ENCODE peak calls at places on chromosomes 1 and 21, in nine cellular contexts. One of them, this sample, is unnamed.

GRCh38 chr1:230827081-230827681 is 41.1 kb downstream of the C1orf198 start:
- DNase-seq in neural progenitor cell: no peak
- DNase-seq in hepatocyte: no peak
- DNase-seq in tibial artery: peak
- DNase-seq in fibroblast of pulmonary artery: no peak
- DNase-seq in RWPE1: no peak
- DNase-seq in thoracic aorta: no peak
- DNase-seq in bronchial epithelial cell: no peak
- DNase-seq in Calu3: no peak
- DNase-seq in this sample: peak

GRCh38 chr21:32940079-32941014 is 85.4 kb upstream of the OLIG2 start:
- DNase-seq in neural progenitor cell: peak
- DNase-seq in hepatocyte: peak
- DNase-seq in tibial artery: no peak
- DNase-seq in fibroblast of pulmonary artery: peak
- DNase-seq in RWPE1: peak
- DNase-seq in thoracic aorta: no peak
- DNase-seq in bronchial epithelial cell: peak
- DNase-seq in Calu3: peak
- DNase-seq in this sample: peak

GRCh38 chr1:26531651-26532131 is 2.1 kb downstream of the RPS6KA1 start:
- DNase-seq in neural progenitor cell: no peak
- DNase-seq in hepatocyte: peak
- DNase-seq in tibial artery: no peak
- DNase-seq in fibroblast of pulmonary artery: no peak
- DNase-seq in RWPE1: peak
- DNase-seq in thoracic aorta: no peak
- DNase-seq in bronchial epithelial cell: peak
- DNase-seq in Calu3: peak
- DNase-seq in this sample: peak

GRCh38 chr1:168245042-168245441 is 19.2 kb downstream of the SFT2D2 start:
- DNase-seq in neural progenitor cell: no peak
- DNase-seq in hepatocyte: no peak
- DNase-seq in tibial artery: no peak
- DNase-seq in fibroblast of pulmonary artery: no peak
- DNase-seq in RWPE1: no peak
- DNase-seq in thoracic aorta: no peak
- DNase-seq in bronchial epithelial cell: no peak
- DNase-seq in Calu3: no peak
- DNase-seq in this sample: no peak

GRCh38 chr1:225534135-225534534 is 106.3 kb upstream of the LBR start:
- DNase-seq in neural progenitor cell: no peak
- DNase-seq in hepatocyte: no peak
- DNase-seq in tibial artery: no peak
- DNase-seq in fibroblast of pulmonary artery: no peak
- DNase-seq in RWPE1: no peak
- DNase-seq in thoracic aorta: no peak
- DNase-seq in bronchial epithelial cell: no peak
- DNase-seq in Calu3: no peak
- DNase-seq in this sample: no peak

GRCh38 chr1:46983825-46984586 is 39.5 kb upstream of the CYP4X1 start:
- DNase-seq in neural progenitor cell: no peak
- DNase-seq in hepatocyte: no peak
- DNase-seq in tibial artery: no peak
- DNase-seq in fibroblast of pulmonary artery: no peak
- DNase-seq in RWPE1: no peak
- DNase-seq in thoracic aorta: no peak
- DNase-seq in bronchial epithelial cell: no peak
- DNase-seq in Calu3: no peak
- DNase-seq in this sample: no peak

GRCh38 chr1:110083453-110084225 is 13.2 kb upstream of the ALX3 start:
- DNase-seq in neural progenitor cell: peak
- DNase-seq in hepatocyte: no peak
- DNase-seq in tibial artery: no peak
- DNase-seq in fibroblast of pulmonary artery: no peak
- DNase-seq in RWPE1: no peak
- DNase-seq in thoracic aorta: no peak
- DNase-seq in bronchial epithelial cell: no peak
- DNase-seq in Calu3: no peak
- DNase-seq in this sample: no peak

GRCh38 chr1:165668184-165668583 is 30.2 kb downstream of the ALDH9A1 start:
- DNase-seq in neural progenitor cell: no peak
- DNase-seq in hepatocyte: no peak
- DNase-seq in tibial artery: no peak
- DNase-seq in fibroblast of pulmonary artery: no peak
- DNase-seq in RWPE1: no peak
- DNase-seq in thoracic aorta: no peak
- DNase-seq in bronchial epithelial cell: no peak
- DNase-seq in Calu3: no peak
- DNase-seq in this sample: no peak

GRCh38 chr1:105492941-105493340 is 1563.5 kb upstream of the PRMT6 start:
- DNase-seq in neural progenitor cell: no peak
- DNase-seq in hepatocyte: peak
- DNase-seq in tibial artery: no peak
- DNase-seq in fibroblast of pulmonary artery: no peak
- DNase-seq in RWPE1: no peak
- DNase-seq in thoracic aorta: no peak
- DNase-seq in bronchial epithelial cell: no peak
- DNase-seq in Calu3: no peak
- DNase-seq in this sample: no peak

GRCh38 chr1:206885341-206886060 is 11.7 kb upstream of the IL24 start:
- DNase-seq in neural progenitor cell: no peak
- DNase-seq in hepatocyte: no peak
- DNase-seq in tibial artery: no peak
- DNase-seq in fibroblast of pulmonary artery: peak
- DNase-seq in RWPE1: peak
- DNase-seq in thoracic aorta: no peak
- DNase-seq in bronchial epithelial cell: peak
- DNase-seq in Calu3: no peak
- DNase-seq in this sample: no peak

GRCh38 chr1:23801876-23802275 is 1.3 kb upstream of the GALE start:
- DNase-seq in neural progenitor cell: no peak
- DNase-seq in hepatocyte: no peak
- DNase-seq in tibial artery: no peak
- DNase-seq in fibroblast of pulmonary artery: no peak
- DNase-seq in RWPE1: no peak
- DNase-seq in thoracic aorta: no peak
- DNase-seq in bronchial epithelial cell: no peak
- DNase-seq in Calu3: no peak
- DNase-seq in this sample: no peak

GRCh38 chr1:23803674-23804073 is 3.1 kb upstream of the GALE start:
- DNase-seq in neural progenitor cell: no peak
- DNase-seq in hepatocyte: no peak
- DNase-seq in tibial artery: no peak
- DNase-seq in fibroblast of pulmonary artery: no peak
- DNase-seq in RWPE1: no peak
- DNase-seq in thoracic aorta: no peak
- DNase-seq in bronchial epithelial cell: no peak
- DNase-seq in Calu3: no peak
- DNase-seq in this sample: no peak

GRCh38 chr1:23805025-23805424 is 4.5 kb upstream of the GALE start:
- DNase-seq in neural progenitor cell: no peak
- DNase-seq in hepatocyte: no peak
- DNase-seq in tibial artery: no peak
- DNase-seq in fibroblast of pulmonary artery: no peak
- DNase-seq in RWPE1: no peak
- DNase-seq in thoracic aorta: no peak
- DNase-seq in bronchial epithelial cell: no peak
- DNase-seq in Calu3: no peak
- DNase-seq in this sample: no peak

GRCh38 chr1:23801338-23801748 is 789 bp upstream of the GALE start:
- DNase-seq in neural progenitor cell: no peak
- DNase-seq in hepatocyte: peak
- DNase-seq in tibial artery: no peak
- DNase-seq in fibroblast of pulmonary artery: no peak
- DNase-seq in RWPE1: no peak
- DNase-seq in thoracic aorta: no peak
- DNase-seq in bronchial epithelial cell: no peak
- DNase-seq in Calu3: no peak
- DNase-seq in this sample: no peak

GRCh38 chr1:23804183-23804582 is 3.6 kb upstream of the GALE start:
- DNase-seq in neural progenitor cell: no peak
- DNase-seq in hepatocyte: no peak
- DNase-seq in tibial artery: no peak
- DNase-seq in fibroblast of pulmonary artery: no peak
- DNase-seq in RWPE1: no peak
- DNase-seq in thoracic aorta: no peak
- DNase-seq in bronchial epithelial cell: no peak
- DNase-seq in Calu3: no peak
- DNase-seq in this sample: no peak
- TF ChIP-seq CTCF in neural progenitor cell: no peak
- TF ChIP-seq CTCF in hepatocyte: no peak
- TF ChIP-seq CTCF in tibial artery: no peak
- TF ChIP-seq CTCF in fibroblast of pulmonary artery: peak
- TF ChIP-seq CTCF in RWPE1: no peak
- TF ChIP-seq CTCF in thoracic aorta: no peak
- TF ChIP-seq CTCF in bronchial epithelial cell: peak
- TF ChIP-seq CTCF in Calu3: no peak
- TF ChIP-seq CTCF in this sample: no peak

GRCh38 chr1:171142451-171143121 is 42.5 kb upstream of the FMO2 start:
- DNase-seq in neural progenitor cell: peak
- DNase-seq in hepatocyte: peak
- DNase-seq in tibial artery: peak
- DNase-seq in fibroblast of pulmonary artery: peak
- DNase-seq in RWPE1: no peak
- DNase-seq in thoracic aorta: no peak
- DNase-seq in bronchial epithelial cell: no peak
- DNase-seq in Calu3: no peak
- DNase-seq in this sample: peak

GRCh38 chr1:171140466-171140865 is 44.6 kb upstream of the FMO2 start:
- DNase-seq in neural progenitor cell: no peak
- DNase-seq in hepatocyte: no peak
- DNase-seq in tibial artery: no peak
- DNase-seq in fibroblast of pulmonary artery: no peak
- DNase-seq in RWPE1: no peak
- DNase-seq in thoracic aorta: no peak
- DNase-seq in bronchial epithelial cell: no peak
- DNase-seq in Calu3: no peak
- DNase-seq in this sample: no peak

GRCh38 chr1:171139890-171140289 is 45.2 kb upstream of the FMO2 start:
- DNase-seq in neural progenitor cell: no peak
- DNase-seq in hepatocyte: no peak
- DNase-seq in tibial artery: no peak
- DNase-seq in fibroblast of pulmonary artery: no peak
- DNase-seq in RWPE1: no peak
- DNase-seq in thoracic aorta: no peak
- DNase-seq in bronchial epithelial cell: no peak
- DNase-seq in Calu3: no peak
- DNase-seq in this sample: no peak

GRCh38 chr1:171142081-171142450 is 43.0 kb upstream of the FMO2 start:
- DNase-seq in neural progenitor cell: no peak
- DNase-seq in hepatocyte: no peak
- DNase-seq in tibial artery: peak
- DNase-seq in fibroblast of pulmonary artery: peak
- DNase-seq in RWPE1: no peak
- DNase-seq in thoracic aorta: no peak
- DNase-seq in bronchial epithelial cell: no peak
- DNase-seq in Calu3: no peak
- DNase-seq in this sample: peak

GRCh38 chr1:171141336-171142051 is 43.6 kb upstream of the FMO2 start:
- DNase-seq in neural progenitor cell: no peak
- DNase-seq in hepatocyte: peak
- DNase-seq in tibial artery: peak
- DNase-seq in fibroblast of pulmonary artery: peak
- DNase-seq in RWPE1: no peak
- DNase-seq in thoracic aorta: no peak
- DNase-seq in bronchial epithelial cell: no peak
- DNase-seq in Calu3: no peak
- DNase-seq in this sample: peak
- TF ChIP-seq CTCF in neural progenitor cell: no peak
- TF ChIP-seq CTCF in hepatocyte: peak
- TF ChIP-seq CTCF in tibial artery: peak
- TF ChIP-seq CTCF in fibroblast of pulmonary artery: peak
- TF ChIP-seq CTCF in RWPE1: no peak
- TF ChIP-seq CTCF in thoracic aorta: no peak
- TF ChIP-seq CTCF in bronchial epithelial cell: no peak
- TF ChIP-seq CTCF in Calu3: no peak
- TF ChIP-seq CTCF in this sample: no peak

GRCh38 chr1:94240822-94241221 is 3.4 kb upstream of the ARHGAP29 start:
- DNase-seq in neural progenitor cell: peak
- DNase-seq in hepatocyte: peak
- DNase-seq in tibial artery: no peak
- DNase-seq in fibroblast of pulmonary artery: peak
- DNase-seq in RWPE1: no peak
- DNase-seq in thoracic aorta: no peak
- DNase-seq in bronchial epithelial cell: no peak
- DNase-seq in Calu3: no peak
- DNase-seq in this sample: no peak
- TF ChIP-seq CTCF in neural progenitor cell: peak
- TF ChIP-seq CTCF in hepatocyte: peak
- TF ChIP-seq CTCF in tibial artery: no peak
- TF ChIP-seq CTCF in fibroblast of pulmonary artery: peak
- TF ChIP-seq CTCF in RWPE1: no peak
- TF ChIP-seq CTCF in thoracic aorta: no peak
- TF ChIP-seq CTCF in bronchial epithelial cell: no peak
- TF ChIP-seq CTCF in Calu3: peak
- TF ChIP-seq CTCF in this sample: no peak

GRCh38 chr1:17265950-17266349 is 17.1 kb downstream of the PADI3 start:
- DNase-seq in neural progenitor cell: no peak
- DNase-seq in hepatocyte: no peak
- DNase-seq in tibial artery: no peak
- DNase-seq in fibroblast of pulmonary artery: no peak
- DNase-seq in RWPE1: no peak
- DNase-seq in thoracic aorta: no peak
- DNase-seq in bronchial epithelial cell: no peak
- DNase-seq in Calu3: no peak
- DNase-seq in this sample: no peak

GRCh38 chr1:17260738-17261137 is 11.8 kb downstream of the PADI3 start:
- DNase-seq in neural progenitor cell: no peak
- DNase-seq in hepatocyte: no peak
- DNase-seq in tibial artery: no peak
- DNase-seq in fibroblast of pulmonary artery: no peak
- DNase-seq in RWPE1: no peak
- DNase-seq in thoracic aorta: no peak
- DNase-seq in bronchial epithelial cell: no peak
- DNase-seq in Calu3: no peak
- DNase-seq in this sample: no peak

GRCh38 chr1:17260264-17260663 is 11.4 kb downstream of the PADI3 start:
- DNase-seq in neural progenitor cell: no peak
- DNase-seq in hepatocyte: no peak
- DNase-seq in tibial artery: no peak
- DNase-seq in fibroblast of pulmonary artery: no peak
- DNase-seq in RWPE1: no peak
- DNase-seq in thoracic aorta: no peak
- DNase-seq in bronchial epithelial cell: no peak
- DNase-seq in Calu3: no peak
- DNase-seq in this sample: no peak

GRCh38 chr1:17264470-17264869 is 15.6 kb downstream of the PADI3 start:
- DNase-seq in neural progenitor cell: no peak
- DNase-seq in hepatocyte: no peak
- DNase-seq in tibial artery: no peak
- DNase-seq in fibroblast of pulmonary artery: no peak
- DNase-seq in RWPE1: no peak
- DNase-seq in thoracic aorta: no peak
- DNase-seq in bronchial epithelial cell: no peak
- DNase-seq in Calu3: no peak
- DNase-seq in this sample: no peak

DNA sequence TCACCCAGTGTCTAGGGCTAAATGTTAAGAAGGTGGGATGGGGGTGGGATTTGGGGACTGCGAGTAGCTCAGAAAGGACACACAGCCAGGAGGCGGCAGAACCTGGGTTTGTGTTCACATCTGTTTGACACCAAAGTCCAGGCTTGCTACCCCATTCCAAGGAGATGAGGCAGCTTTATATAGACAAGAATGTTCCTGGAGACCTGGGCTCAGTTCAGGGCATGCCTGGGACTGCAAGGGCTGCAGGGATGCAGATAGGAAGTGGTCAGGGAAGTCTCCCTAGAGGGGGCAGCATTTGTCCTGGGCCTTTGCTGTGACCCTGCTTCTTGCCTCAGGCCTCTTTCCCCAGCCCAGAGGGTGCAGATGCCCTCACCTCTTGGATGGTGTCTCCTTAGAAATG is 16.3 kb downstream of the PADI3 start:
- DNase-seq in neural progenitor cell: peak
- DNase-seq in hepatocyte: peak
- DNase-seq in tibial artery: no peak
- DNase-seq in fibroblast of pulmonary artery: no peak
- DNase-seq in RWPE1: peak
- DNase-seq in thoracic aorta: no peak
- DNase-seq in bronchial epithelial cell: peak
- DNase-seq in Calu3: no peak
- DNase-seq in this sample: no peak
- TF ChIP-seq CTCF in neural progenitor cell: peak
- TF ChIP-seq CTCF in hepatocyte: no peak
- TF ChIP-seq CTCF in tibial artery: no peak
- TF ChIP-seq CTCF in fibroblast of pulmonary artery: no peak
- TF ChIP-seq CTCF in RWPE1: no peak
- TF ChIP-seq CTCF in thoracic aorta: no peak
- TF ChIP-seq CTCF in bronchial epithelial cell: peak
- TF ChIP-seq CTCF in Calu3: no peak
- TF ChIP-seq CTCF in this sample: no peak

This sample was measured in lung.